ENCODE peak calls at places on chromosomes 1 and 21, in nine cellular contexts. One of them, this sample, is unnamed.

GRCh38 chr1:12081648-12082396 is 18.7 kb downstream of the TNFRSF8 start:
- DNase-seq in GM23248: no peak
- DNase-seq in PC-3: no peak
- DNase-seq in neural progenitor cell: no peak
- DNase-seq in OCI-LY7: peak; percentile 40
- DNase-seq in SK-N-SH: no peak
- DNase-seq in MM.1S: no peak
- DNase-seq in HCT116: peak; percentile 37
- DNase-seq in hepatocyte: no peak
- DNase-seq in this sample: no peak

GRCh38 chr1:55071477-55071876 is 32.1 kb downstream of the PCSK9 start:
- DNase-seq in SK-N-SH: peak; percentile 53
- DNase-seq in neural progenitor cell: peak; percentile 76
- DNase-seq in HCT116: no peak
- DNase-seq in MM.1S: no peak
- DNase-seq in PC-3: peak; percentile 74
- DNase-seq in GM23248: peak; percentile 73
- DNase-seq in hepatocyte: peak; percentile 73
- DNase-seq in OCI-LY7: peak; percentile 27
- DNase-seq in this sample: peak; percentile 87

GRCh38 chr21:43779660-43780059 is 3.6 kb upstream of the CSTB start:
- DNase-seq in neural progenitor cell: no peak
- DNase-seq in SK-N-SH: no peak
- DNase-seq in hepatocyte: no peak
- DNase-seq in GM23248: no peak
- DNase-seq in PC-3: no peak
- DNase-seq in OCI-LY7: peak; percentile 65
- DNase-seq in MM.1S: peak; percentile 98
- DNase-seq in HCT116: no peak
- DNase-seq in this sample: no peak

GRCh38 chr1:26555550-26555981 is 26.0 kb downstream of the RPS6KA1 start:
- DNase-seq in MM.1S: no peak
- DNase-seq in neural progenitor cell: no peak
- DNase-seq in HCT116: no peak
- DNase-seq in OCI-LY7: no peak
- DNase-seq in SK-N-SH: no peak
- DNase-seq in hepatocyte: no peak
- DNase-seq in PC-3: peak; percentile 14
- DNase-seq in GM23248: no peak
- DNase-seq in this sample: no peak

GRCh38 chr1:173506437-173506836 is 29.3 kb downstream of the PRDX6 start:
- DNase-seq in OCI-LY7: no peak
- DNase-seq in PC-3: peak; percentile 99
- DNase-seq in hepatocyte: peak; percentile 21
- DNase-seq in HCT116: peak; percentile 10
- DNase-seq in SK-N-SH: no peak
- DNase-seq in GM23248: no peak
- DNase-seq in neural progenitor cell: no peak
- DNase-seq in MM.1S: peak; percentile 66
- DNase-seq in this sample: peak; percentile 66

GRCh38 chr1:185646202-185646683 is 87.9 kb upstream of the HMCN1 start:
- DNase-seq in PC-3: peak; percentile 95
- DNase-seq in SK-N-SH: peak; percentile 37
- DNase-seq in OCI-LY7: no peak
- DNase-seq in HCT116: peak; percentile 78
- DNase-seq in hepatocyte: peak; percentile 90
- DNase-seq in MM.1S: no peak
- DNase-seq in neural progenitor cell: peak; percentile 89
- DNase-seq in GM23248: peak; percentile 97
- DNase-seq in this sample: peak; percentile 94

GRCh38 chr1:17207540-17207939 is 2.6 kb downstream of the PADI1 start:
- DNase-seq in OCI-LY7: no peak
- DNase-seq in HCT116: no peak
- DNase-seq in SK-N-SH: no peak
- DNase-seq in hepatocyte: no peak
- DNase-seq in PC-3: no peak
- DNase-seq in neural progenitor cell: no peak
- DNase-seq in MM.1S: no peak
- DNase-seq in GM23248: no peak
- DNase-seq in this sample: no peak

GRCh38 chr1:13675222-13675621 is 24.8 kb upstream of the PRDM2 start:
- DNase-seq in SK-N-SH: no peak
- DNase-seq in GM23248: peak; percentile 70
- DNase-seq in PC-3: no peak
- DNase-seq in HCT116: no peak
- DNase-seq in OCI-LY7: no peak
- DNase-seq in MM.1S: no peak
- DNase-seq in hepatocyte: no peak
- DNase-seq in neural progenitor cell: no peak
- DNase-seq in this sample: no peak

GRCh38 chr1:201562257-201562656 is 23.3 kb downstream of the NAV1 start:
- DNase-seq in hepatocyte: peak; percentile 54
- DNase-seq in HCT116: no peak
- DNase-seq in MM.1S: no peak
- DNase-seq in PC-3: no peak
- DNase-seq in SK-N-SH: peak; percentile 88
- DNase-seq in GM23248: peak; percentile 95
- DNase-seq in OCI-LY7: no peak
- DNase-seq in neural progenitor cell: no peak
- DNase-seq in this sample: no peak

GRCh38 chr1:58899581-58900271 is 115.9 kb upstream of the JUN start:
- DNase-seq in GM23248: no peak
- DNase-seq in neural progenitor cell: no peak
- DNase-seq in SK-N-SH: no peak
- DNase-seq in MM.1S: no peak
- DNase-seq in OCI-LY7: no peak
- DNase-seq in hepatocyte: no peak
- DNase-seq in HCT116: no peak
- DNase-seq in PC-3: no peak
- DNase-seq in this sample: no peak

GRCh38 chr1:204624631-204625216 is 60.8 kb downstream of the LRRN2 start:
- DNase-seq in HCT116: no peak
- DNase-seq in neural progenitor cell: peak; percentile 8
- DNase-seq in SK-N-SH: peak; percentile 44
- DNase-seq in GM23248: no peak
- DNase-seq in OCI-LY7: no peak
- DNase-seq in hepatocyte: peak; percentile 29
- DNase-seq in PC-3: no peak
- DNase-seq in MM.1S: no peak
- DNase-seq in this sample: peak; percentile 11

GRCh38 chr1:86913399-86913895 is 479 bp downstream of the SELENOF start:
- DNase-seq in OCI-LY7: peak; percentile 78
- DNase-seq in HCT116: no peak
- DNase-seq in SK-N-SH: no peak
- DNase-seq in PC-3: peak; percentile 34
- DNase-seq in MM.1S: peak; percentile 62
- DNase-seq in hepatocyte: peak; percentile 68
- DNase-seq in neural progenitor cell: peak; percentile 45
- DNase-seq in GM23248: peak; percentile 78
- DNase-seq in this sample: peak; percentile 37

GRCh38 chr21:38165466-38166213 is 91.2 kb upstream of the KCNJ15 start:
- DNase-seq in GM23248: peak; percentile 23
- DNase-seq in MM.1S: no peak
- DNase-seq in PC-3: no peak
- DNase-seq in OCI-LY7: no peak
- DNase-seq in hepatocyte: peak; percentile 14
- DNase-seq in HCT116: no peak
- DNase-seq in neural progenitor cell: no peak
- DNase-seq in SK-N-SH: peak; percentile 26
- DNase-seq in this sample: no peak

GRCh38 chr1:181102841-181103240 is 14.3 kb downstream of the IER5 start:
- DNase-seq in hepatocyte: no peak
- DNase-seq in SK-N-SH: no peak
- DNase-seq in MM.1S: no peak
- DNase-seq in neural progenitor cell: no peak
- DNase-seq in PC-3: no peak
- DNase-seq in OCI-LY7: no peak
- DNase-seq in GM23248: no peak
- DNase-seq in HCT116: no peak
- DNase-seq in this sample: no peak

GRCh38 chr1:100443739-100444571 is 91.6 kb downstream of the CDC14A start:
- DNase-seq in hepatocyte: peak; percentile 56
- DNase-seq in MM.1S: peak; percentile 36
- DNase-seq in HCT116: no peak
- DNase-seq in OCI-LY7: peak; percentile 33
- DNase-seq in neural progenitor cell: no peak
- DNase-seq in GM23248: peak; percentile 9
- DNase-seq in SK-N-SH: no peak
- DNase-seq in PC-3: peak; percentile 23
- DNase-seq in this sample: no peak

GRCh38 chr1:24865168-24865567 is 64.9 kb downstream of the RUNX3 start:
- DNase-seq in PC-3: peak; percentile 29
- DNase-seq in GM23248: no peak
- DNase-seq in OCI-LY7: no peak
- DNase-seq in HCT116: no peak
- DNase-seq in hepatocyte: no peak
- DNase-seq in neural progenitor cell: no peak
- DNase-seq in SK-N-SH: no peak
- DNase-seq in MM.1S: no peak
- DNase-seq in this sample: no peak

GRCh38 chr1:240797050-240797449 is 185.1 kb upstream of the GREM2 start:
- DNase-seq in SK-N-SH: no peak
- DNase-seq in hepatocyte: peak; percentile 10
- DNase-seq in OCI-LY7: no peak
- DNase-seq in HCT116: no peak
- DNase-seq in MM.1S: no peak
- DNase-seq in PC-3: peak; percentile 93
- DNase-seq in neural progenitor cell: no peak
- DNase-seq in GM23248: peak; percentile 60
- DNase-seq in this sample: no peak

GRCh38 chr1:172951728-172952365 is 98.9 kb downstream of the TNFSF18 start:
- DNase-seq in OCI-LY7: no peak
- DNase-seq in neural progenitor cell: no peak
- DNase-seq in hepatocyte: peak; percentile 18
- DNase-seq in HCT116: no peak
- DNase-seq in MM.1S: peak; percentile 53
- DNase-seq in PC-3: peak; percentile 65
- DNase-seq in GM23248: peak; percentile 44
- DNase-seq in SK-N-SH: no peak
- DNase-seq in this sample: no peak

GRCh38 chr21:43800124-43800523 is 10.7 kb downstream of the RRP1 start:
- DNase-seq in SK-N-SH: no peak
- DNase-seq in HCT116: no peak
- DNase-seq in MM.1S: no peak
- DNase-seq in hepatocyte: no peak
- DNase-seq in OCI-LY7: no peak
- DNase-seq in PC-3: no peak
- DNase-seq in neural progenitor cell: no peak
- DNase-seq in GM23248: no peak
- DNase-seq in this sample: no peak

DNA sequence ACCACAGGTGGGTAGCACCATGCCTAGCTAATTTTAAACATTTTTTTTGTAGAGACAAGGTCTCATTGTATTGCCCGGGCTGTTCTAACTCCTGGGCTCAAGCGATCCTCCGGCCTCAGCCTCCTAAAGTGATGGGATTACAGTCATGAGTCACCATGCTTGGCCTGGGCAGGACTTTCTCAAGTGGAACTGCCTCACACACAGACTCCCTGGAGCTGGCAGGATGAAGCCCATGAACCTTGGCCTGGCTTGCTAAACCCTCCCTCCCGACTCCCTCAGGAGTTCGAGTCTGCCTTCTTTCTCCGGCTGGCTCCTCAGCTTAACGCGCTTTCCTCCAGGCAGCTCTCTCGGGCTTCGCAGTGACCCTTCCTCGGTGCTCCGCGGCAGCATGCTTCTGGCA is 7.7 kb upstream of the ECE1 start:
- DNase-seq in HCT116: no peak
- DNase-seq in hepatocyte: no peak
- DNase-seq in OCI-LY7: no peak
- DNase-seq in MM.1S: no peak
- DNase-seq in neural progenitor cell: no peak
- DNase-seq in SK-N-SH: no peak
- DNase-seq in PC-3: no peak
- DNase-seq in GM23248: peak; percentile 66
- DNase-seq in this sample: no peak
- TF ChIP-seq EZH2phosphoT487 in HCT116: no peak
- TF ChIP-seq EZH2phosphoT487 in hepatocyte: no peak
- TF ChIP-seq EZH2phosphoT487 in OCI-LY7: no peak
- TF ChIP-seq EZH2phosphoT487 in MM.1S: no peak
- TF ChIP-seq EZH2phosphoT487 in neural progenitor cell: no peak
- TF ChIP-seq EZH2phosphoT487 in SK-N-SH: no peak
- TF ChIP-seq EZH2phosphoT487 in PC-3: no peak
- TF ChIP-seq EZH2phosphoT487 in GM23248: no peak
- TF ChIP-seq EZH2phosphoT487 in this sample: no peak

GRCh38 chr1:88509369-88509768 is 174.7 kb upstream of the PKN2 start:
- DNase-seq in OCI-LY7: no peak
- DNase-seq in MM.1S: no peak
- DNase-seq in HCT116: no peak
- DNase-seq in GM23248: peak; percentile 42
- DNase-seq in hepatocyte: no peak
- DNase-seq in neural progenitor cell: no peak
- DNase-seq in SK-N-SH: no peak
- DNase-seq in PC-3: peak; percentile 35
- DNase-seq in this sample: no peak

GRCh38 chr1:88504601-88505000 is 179.5 kb upstream of the PKN2 start:
- DNase-seq in hepatocyte: no peak
- DNase-seq in SK-N-SH: no peak
- DNase-seq in MM.1S: no peak
- DNase-seq in neural progenitor cell: no peak
- DNase-seq in OCI-LY7: no peak
- DNase-seq in PC-3: no peak
- DNase-seq in HCT116: no peak
- DNase-seq in GM23248: no peak
- DNase-seq in this sample: no peak

GRCh38 chr1:88502814-88503339 is 181.2 kb upstream of the PKN2 start:
- DNase-seq in GM23248: no peak
- DNase-seq in HCT116: no peak
- DNase-seq in neural progenitor cell: no peak
- DNase-seq in PC-3: no peak
- DNase-seq in SK-N-SH: no peak
- DNase-seq in OCI-LY7: no peak
- DNase-seq in hepatocyte: no peak
- DNase-seq in MM.1S: no peak
- DNase-seq in this sample: no peak

GRCh38 chr1:88503656-88504055 is 180.4 kb upstream of the PKN2 start:
- DNase-seq in SK-N-SH: no peak
- DNase-seq in PC-3: no peak
- DNase-seq in GM23248: no peak
- DNase-seq in hepatocyte: no peak
- DNase-seq in MM.1S: no peak
- DNase-seq in HCT116: no peak
- DNase-seq in OCI-LY7: no peak
- DNase-seq in neural progenitor cell: no peak
- DNase-seq in this sample: no peak
- TF ChIP-seq EZH2phosphoT487 in SK-N-SH: no peak
- TF ChIP-seq EZH2phosphoT487 in PC-3: no peak
- TF ChIP-seq EZH2phosphoT487 in GM23248: no peak
- TF ChIP-seq EZH2phosphoT487 in hepatocyte: no peak
- TF ChIP-seq EZH2phosphoT487 in MM.1S: no peak
- TF ChIP-seq EZH2phosphoT487 in HCT116: no peak
- TF ChIP-seq EZH2phosphoT487 in OCI-LY7: no peak
- TF ChIP-seq EZH2phosphoT487 in neural progenitor cell: no peak
- TF ChIP-seq EZH2phosphoT487 in this sample: no peak

GRCh38 chr1:232192781-232193450 is 437.0 kb downstream of the SIPA1L2 start:
- DNase-seq in HCT116: no peak
- DNase-seq in hepatocyte: peak; percentile 16
- DNase-seq in MM.1S: no peak
- DNase-seq in PC-3: peak; percentile 58
- DNase-seq in GM23248: no peak
- DNase-seq in neural progenitor cell: no peak
- DNase-seq in SK-N-SH: no peak
- DNase-seq in OCI-LY7: no peak
- DNase-seq in this sample: no peak
- TF ChIP-seq EZH2phosphoT487 in HCT116: no peak
- TF ChIP-seq EZH2phosphoT487 in hepatocyte: no peak
- TF ChIP-seq EZH2phosphoT487 in MM.1S: no peak
- TF ChIP-seq EZH2phosphoT487 in PC-3: no peak
- TF ChIP-seq EZH2phosphoT487 in GM23248: no peak
- TF ChIP-seq EZH2phosphoT487 in neural progenitor cell: no peak
- TF ChIP-seq EZH2phosphoT487 in SK-N-SH: no peak
- TF ChIP-seq EZH2phosphoT487 in OCI-LY7: no peak
- TF ChIP-seq EZH2phosphoT487 in this sample: no peak

GRCh38 chr1:221720545-221720944 is 21.3 kb downstream of the DUSP10 start:
- DNase-seq in OCI-LY7: no peak
- DNase-seq in neural progenitor cell: no peak
- DNase-seq in MM.1S: no peak
- DNase-seq in GM23248: no peak
- DNase-seq in PC-3: no peak
- DNase-seq in hepatocyte: no peak
- DNase-seq in SK-N-SH: no peak
- DNase-seq in HCT116: no peak
- DNase-seq in this sample: no peak
- TF ChIP-seq EZH2phosphoT487 in OCI-LY7: no peak
- TF ChIP-seq EZH2phosphoT487 in neural progenitor cell: no peak
- TF ChIP-seq EZH2phosphoT487 in MM.1S: no peak
- TF ChIP-seq EZH2phosphoT487 in GM23248: no peak
- TF ChIP-seq EZH2phosphoT487 in PC-3: no peak
- TF ChIP-seq EZH2phosphoT487 in hepatocyte: no peak
- TF ChIP-seq EZH2phosphoT487 in SK-N-SH: no peak
- TF ChIP-seq EZH2phosphoT487 in HCT116: no peak
- TF ChIP-seq EZH2phosphoT487 in this sample: no peak

This sample was measured in GM23338.